ENCODE peak calls at places on chromosomes 12 and 14, in nine cellular contexts. One of them, this sample, is unnamed.

GRCh38 chr14:96581902-96582640 is 79.9 kb downstream of the PAPOLA start:
- DNase-seq in NAMALWA: peak; percentile 37
- DNase-seq in COLO829: no peak
- DNase-seq in skeletal muscle cell: no peak
- DNase-seq in DMS153: no peak
- DNase-seq in NCI-H510A treated with DMSO at 0.1 percent for 48 hours: no peak
- DNase-seq in NCI-H1417 treated with DMSO at 0.1 percent for 48 hours: no peak
- DNase-seq in dorsolateral prefrontal cortex: no peak
- DNase-seq in amniotic epithelial cell: no peak
- DNase-seq in this sample: no peak

GRCh38 chr12:109482894-109483293 is 5.5 kb downstream of the UBE3B start:
- DNase-seq in skeletal muscle cell: no peak
- DNase-seq in amniotic epithelial cell: no peak
- DNase-seq in NCI-H510A treated with DMSO at 0.1 percent for 48 hours: no peak
- DNase-seq in NCI-H1417 treated with DMSO at 0.1 percent for 48 hours: no peak
- DNase-seq in NAMALWA: no peak
- DNase-seq in COLO829: no peak
- DNase-seq in DMS153: no peak
- DNase-seq in dorsolateral prefrontal cortex: no peak
- DNase-seq in this sample: no peak

GRCh38 chr12:84913151-84913550 is 552 bp upstream of the SLC6A15 start:
- DNase-seq in DMS153: no peak
- DNase-seq in NCI-H1417 treated with DMSO at 0.1 percent for 48 hours: no peak
- DNase-seq in dorsolateral prefrontal cortex: no peak
- DNase-seq in skeletal muscle cell: no peak
- DNase-seq in NCI-H510A treated with DMSO at 0.1 percent for 48 hours: peak; percentile 36
- DNase-seq in NAMALWA: no peak
- DNase-seq in COLO829: peak; percentile 11
- DNase-seq in amniotic epithelial cell: peak; percentile 43
- DNase-seq in this sample: peak; percentile 42

GRCh38 chr12:108173892-108174291 is 44.8 kb downstream of the WSCD2 start:
- DNase-seq in COLO829: no peak
- DNase-seq in DMS153: no peak
- DNase-seq in dorsolateral prefrontal cortex: no peak
- DNase-seq in NCI-H510A treated with DMSO at 0.1 percent for 48 hours: no peak
- DNase-seq in skeletal muscle cell: no peak
- DNase-seq in amniotic epithelial cell: no peak
- DNase-seq in NCI-H1417 treated with DMSO at 0.1 percent for 48 hours: no peak
- DNase-seq in NAMALWA: no peak
- DNase-seq in this sample: no peak

GRCh38 chr12:97701901-97702300 is 239.3 kb downstream of the RMST start:
- DNase-seq in NAMALWA: no peak
- DNase-seq in dorsolateral prefrontal cortex: no peak
- DNase-seq in amniotic epithelial cell: no peak
- DNase-seq in DMS153: no peak
- DNase-seq in COLO829: no peak
- DNase-seq in skeletal muscle cell: no peak
- DNase-seq in NCI-H1417 treated with DMSO at 0.1 percent for 48 hours: no peak
- DNase-seq in NCI-H510A treated with DMSO at 0.1 percent for 48 hours: no peak
- DNase-seq in this sample: no peak

GRCh38 chr14:103721334-103722120 is 5.9 kb downstream of the ZFYVE21 start:
- DNase-seq in dorsolateral prefrontal cortex: no peak
- DNase-seq in amniotic epithelial cell: peak; percentile 51
- DNase-seq in DMS153: no peak
- DNase-seq in NCI-H1417 treated with DMSO at 0.1 percent for 48 hours: no peak
- DNase-seq in skeletal muscle cell: no peak
- DNase-seq in NCI-H510A treated with DMSO at 0.1 percent for 48 hours: no peak
- DNase-seq in NAMALWA: no peak
- DNase-seq in COLO829: no peak
- DNase-seq in this sample: peak; percentile 48

GRCh38 chr12:54051916-54052744 is 1.5 kb upstream of the HOXC4 start:
- DNase-seq in NCI-H1417 treated with DMSO at 0.1 percent for 48 hours: peak; percentile 35
- DNase-seq in COLO829: no peak
- DNase-seq in NAMALWA: no peak
- DNase-seq in NCI-H510A treated with DMSO at 0.1 percent for 48 hours: peak; percentile 24
- DNase-seq in amniotic epithelial cell: no peak
- DNase-seq in dorsolateral prefrontal cortex: no peak
- DNase-seq in DMS153: peak; percentile 34
- DNase-seq in skeletal muscle cell: no peak
- DNase-seq in this sample: no peak

GRCh38 chr12:55982319-55982936 is 8.6 kb downstream of the RAB5B start:
- DNase-seq in COLO829: no peak
- DNase-seq in DMS153: no peak
- DNase-seq in dorsolateral prefrontal cortex: no peak
- DNase-seq in amniotic epithelial cell: peak; percentile 59
- DNase-seq in NCI-H1417 treated with DMSO at 0.1 percent for 48 hours: no peak
- DNase-seq in NAMALWA: peak; percentile 52
- DNase-seq in NCI-H510A treated with DMSO at 0.1 percent for 48 hours: no peak
- DNase-seq in skeletal muscle cell: no peak
- DNase-seq in this sample: no peak

GRCh38 chr14:64733321-64733720 is 29.1 kb downstream of the PLEKHG3 start:
- DNase-seq in COLO829: no peak
- DNase-seq in NAMALWA: no peak
- DNase-seq in NCI-H1417 treated with DMSO at 0.1 percent for 48 hours: no peak
- DNase-seq in amniotic epithelial cell: no peak
- DNase-seq in NCI-H510A treated with DMSO at 0.1 percent for 48 hours: no peak
- DNase-seq in DMS153: no peak
- DNase-seq in dorsolateral prefrontal cortex: no peak
- DNase-seq in skeletal muscle cell: no peak
- DNase-seq in this sample: no peak

GRCh38 chr14:57889245-57889644 is 23.4 kb upstream of the SLC35F4 start:
- DNase-seq in skeletal muscle cell: peak; percentile 39
- DNase-seq in NAMALWA: no peak
- DNase-seq in COLO829: no peak
- DNase-seq in DMS153: no peak
- DNase-seq in amniotic epithelial cell: no peak
- DNase-seq in dorsolateral prefrontal cortex: no peak
- DNase-seq in NCI-H510A treated with DMSO at 0.1 percent for 48 hours: no peak
- DNase-seq in NCI-H1417 treated with DMSO at 0.1 percent for 48 hours: no peak
- DNase-seq in this sample: no peak

GRCh38 chr12:111409403-111410228 is 3.9 kb downstream of the SH2B3 start:
- DNase-seq in COLO829: peak; percentile 54
- DNase-seq in amniotic epithelial cell: peak; percentile 35
- DNase-seq in NAMALWA: no peak
- DNase-seq in dorsolateral prefrontal cortex: no peak
- DNase-seq in NCI-H1417 treated with DMSO at 0.1 percent for 48 hours: no peak
- DNase-seq in DMS153: no peak
- DNase-seq in NCI-H510A treated with DMSO at 0.1 percent for 48 hours: no peak
- DNase-seq in skeletal muscle cell: peak; percentile 81
- DNase-seq in this sample: no peak

GRCh38 chr12:131466306-131466705 is 244.6 kb upstream of the SFSWAP start:
- DNase-seq in COLO829: no peak
- DNase-seq in NAMALWA: no peak
- DNase-seq in NCI-H1417 treated with DMSO at 0.1 percent for 48 hours: no peak
- DNase-seq in dorsolateral prefrontal cortex: no peak
- DNase-seq in DMS153: no peak
- DNase-seq in skeletal muscle cell: no peak
- DNase-seq in NCI-H510A treated with DMSO at 0.1 percent for 48 hours: no peak
- DNase-seq in amniotic epithelial cell: no peak
- DNase-seq in this sample: no peak

GRCh38 chr12:4454315-4454860 is 8.8 kb upstream of the FGF6 start:
- DNase-seq in dorsolateral prefrontal cortex: no peak
- DNase-seq in skeletal muscle cell: no peak
- DNase-seq in COLO829: no peak
- DNase-seq in amniotic epithelial cell: no peak
- DNase-seq in DMS153: no peak
- DNase-seq in NCI-H510A treated with DMSO at 0.1 percent for 48 hours: no peak
- DNase-seq in NAMALWA: no peak
- DNase-seq in NCI-H1417 treated with DMSO at 0.1 percent for 48 hours: no peak
- DNase-seq in this sample: no peak

GRCh38 chr14:51293149-51293925 is 53.3 kb downstream of the TMX1 start:
- DNase-seq in skeletal muscle cell: no peak
- DNase-seq in NCI-H510A treated with DMSO at 0.1 percent for 48 hours: no peak
- DNase-seq in COLO829: peak; percentile 11
- DNase-seq in DMS153: no peak
- DNase-seq in dorsolateral prefrontal cortex: no peak
- DNase-seq in amniotic epithelial cell: no peak
- DNase-seq in NAMALWA: no peak
- DNase-seq in NCI-H1417 treated with DMSO at 0.1 percent for 48 hours: no peak
- DNase-seq in this sample: no peak

GRCh38 chr12:83476695-83477094 is 790.0 kb downstream of the TMTC2 start:
- DNase-seq in NCI-H510A treated with DMSO at 0.1 percent for 48 hours: no peak
- DNase-seq in COLO829: no peak
- DNase-seq in NCI-H1417 treated with DMSO at 0.1 percent for 48 hours: no peak
- DNase-seq in dorsolateral prefrontal cortex: no peak
- DNase-seq in NAMALWA: no peak
- DNase-seq in DMS153: no peak
- DNase-seq in amniotic epithelial cell: no peak
- DNase-seq in skeletal muscle cell: no peak
- DNase-seq in this sample: no peak

This sample was measured in caudate nucleus.